ENCODE peak calls at places on chromosomes 11 and 22, in eight cellular contexts. One of them, this sample, is unnamed.

GRCh38 chr11:123083623-123084029 is 21.7 kb upstream of the HSPA8 start:
- DNase-seq in left cardiac atrium: peak
- DNase-seq in lower leg skin: peak
- DNase-seq in sigmoid colon: peak
- DNase-seq in mesendoderm: peak
- DNase-seq in effector memory CD8-positive, alpha-beta T cell: peak
- DNase-seq in activated T-cell treated with anti-CD3 and anti-CD28 coated beads, Interleukin-2, amount 50 U/mL, for 4 hours: peak
- DNase-seq in hepatocyte: peak
- DNase-seq in this sample: no peak

GRCh38 chr22:50675553-50676199 is 3.1 kb downstream of the SHANK3 start:
- DNase-seq in left cardiac atrium: no peak
- DNase-seq in lower leg skin: no peak
- DNase-seq in sigmoid colon: no peak
- DNase-seq in mesendoderm: no peak
- DNase-seq in effector memory CD8-positive, alpha-beta T cell: no peak
- DNase-seq in activated T-cell treated with anti-CD3 and anti-CD28 coated beads, Interleukin-2, amount 50 U/mL, for 4 hours: no peak
- DNase-seq in hepatocyte: no peak
- DNase-seq in this sample: no peak

GRCh38 chr22:50656122-50657070 is 16.2 kb upstream of the SHANK3 start:
- DNase-seq in left cardiac atrium: peak
- DNase-seq in lower leg skin: no peak
- DNase-seq in sigmoid colon: peak
- DNase-seq in mesendoderm: peak
- DNase-seq in effector memory CD8-positive, alpha-beta T cell: no peak
- DNase-seq in activated T-cell treated with anti-CD3 and anti-CD28 coated beads, Interleukin-2, amount 50 U/mL, for 4 hours: no peak
- DNase-seq in hepatocyte: no peak
- DNase-seq in this sample: no peak

GRCh38 chr11:37999171-37999570 is 1401.1 kb upstream of the RAG2 start:
- DNase-seq in left cardiac atrium: no peak
- DNase-seq in lower leg skin: no peak
- DNase-seq in sigmoid colon: no peak
- DNase-seq in mesendoderm: no peak
- DNase-seq in effector memory CD8-positive, alpha-beta T cell: no peak
- DNase-seq in activated T-cell treated with anti-CD3 and anti-CD28 coated beads, Interleukin-2, amount 50 U/mL, for 4 hours: no peak
- DNase-seq in hepatocyte: no peak
- DNase-seq in this sample: no peak

GRCh38 chr22:31089101-31090100 is 8.3 kb downstream of the SMTN start:
- DNase-seq in left cardiac atrium: no peak
- DNase-seq in lower leg skin: no peak
- DNase-seq in sigmoid colon: peak
- DNase-seq in mesendoderm: no peak
- DNase-seq in effector memory CD8-positive, alpha-beta T cell: no peak
- DNase-seq in activated T-cell treated with anti-CD3 and anti-CD28 coated beads, Interleukin-2, amount 50 U/mL, for 4 hours: peak
- DNase-seq in hepatocyte: peak
- DNase-seq in this sample: peak

GRCh38 chr11:10461276-10461790 is 6.3 kb downstream of the AMPD3 start:
- DNase-seq in left cardiac atrium: no peak
- DNase-seq in lower leg skin: peak
- DNase-seq in sigmoid colon: no peak
- DNase-seq in mesendoderm: no peak
- DNase-seq in effector memory CD8-positive, alpha-beta T cell: no peak
- DNase-seq in activated T-cell treated with anti-CD3 and anti-CD28 coated beads, Interleukin-2, amount 50 U/mL, for 4 hours: no peak
- DNase-seq in hepatocyte: no peak
- DNase-seq in this sample: no peak

GRCh38 chr11:19664896-19665548 is 47.6 kb upstream of the NAV2 start:
- DNase-seq in left cardiac atrium: peak
- DNase-seq in lower leg skin: no peak
- DNase-seq in sigmoid colon: no peak
- DNase-seq in mesendoderm: peak
- DNase-seq in effector memory CD8-positive, alpha-beta T cell: no peak
- DNase-seq in activated T-cell treated with anti-CD3 and anti-CD28 coated beads, Interleukin-2, amount 50 U/mL, for 4 hours: no peak
- DNase-seq in hepatocyte: no peak
- DNase-seq in this sample: no peak

GRCh38 chr11:119727523-119728081 is 1.4 kb downstream of the NECTIN1 start:
- DNase-seq in left cardiac atrium: no peak
- DNase-seq in lower leg skin: no peak
- DNase-seq in sigmoid colon: no peak
- DNase-seq in mesendoderm: peak
- DNase-seq in effector memory CD8-positive, alpha-beta T cell: no peak
- DNase-seq in activated T-cell treated with anti-CD3 and anti-CD28 coated beads, Interleukin-2, amount 50 U/mL, for 4 hours: peak
- DNase-seq in hepatocyte: peak
- DNase-seq in this sample: peak

GRCh38 chr22:20779014-20779812 is 5.3 kb downstream of the SERPIND1 start:
- DNase-seq in left cardiac atrium: no peak
- DNase-seq in lower leg skin: no peak
- DNase-seq in sigmoid colon: no peak
- DNase-seq in mesendoderm: no peak
- DNase-seq in effector memory CD8-positive, alpha-beta T cell: no peak
- DNase-seq in activated T-cell treated with anti-CD3 and anti-CD28 coated beads, Interleukin-2, amount 50 U/mL, for 4 hours: no peak
- DNase-seq in hepatocyte: no peak
- DNase-seq in this sample: no peak

GRCh38 chr11:27392715-27393114 is 29.7 kb upstream of the CCDC34 start:
- DNase-seq in left cardiac atrium: no peak
- DNase-seq in lower leg skin: no peak
- DNase-seq in sigmoid colon: no peak
- DNase-seq in mesendoderm: peak
- DNase-seq in effector memory CD8-positive, alpha-beta T cell: no peak
- DNase-seq in activated T-cell treated with anti-CD3 and anti-CD28 coated beads, Interleukin-2, amount 50 U/mL, for 4 hours: no peak
- DNase-seq in hepatocyte: peak
- DNase-seq in this sample: no peak

GRCh38 chr11:26951849-26952515 is 41.9 kb upstream of the FIBIN start:
- DNase-seq in left cardiac atrium: no peak
- DNase-seq in lower leg skin: no peak
- DNase-seq in sigmoid colon: peak
- DNase-seq in mesendoderm: no peak
- DNase-seq in effector memory CD8-positive, alpha-beta T cell: no peak
- DNase-seq in activated T-cell treated with anti-CD3 and anti-CD28 coated beads, Interleukin-2, amount 50 U/mL, for 4 hours: no peak
- DNase-seq in hepatocyte: no peak
- DNase-seq in this sample: no peak

GRCh38 chr11:67374571-67375276 is 1.3 kb upstream of the CLCF1 start:
- DNase-seq in left cardiac atrium: no peak
- DNase-seq in lower leg skin: no peak
- DNase-seq in sigmoid colon: no peak
- DNase-seq in mesendoderm: no peak
- DNase-seq in effector memory CD8-positive, alpha-beta T cell: no peak
- DNase-seq in activated T-cell treated with anti-CD3 and anti-CD28 coated beads, Interleukin-2, amount 50 U/mL, for 4 hours: no peak
- DNase-seq in hepatocyte: no peak
- DNase-seq in this sample: no peak

GRCh38 chr11:108985611-108986279 is 320.9 kb downstream of the DDX10 start:
- DNase-seq in left cardiac atrium: no peak
- DNase-seq in lower leg skin: no peak
- DNase-seq in sigmoid colon: no peak
- DNase-seq in mesendoderm: no peak
- DNase-seq in effector memory CD8-positive, alpha-beta T cell: no peak
- DNase-seq in activated T-cell treated with anti-CD3 and anti-CD28 coated beads, Interleukin-2, amount 50 U/mL, for 4 hours: no peak
- DNase-seq in hepatocyte: peak
- DNase-seq in this sample: no peak

GRCh38 chr11:526192-526591 is 9.2 kb downstream of the HRAS start:
- DNase-seq in left cardiac atrium: peak
- DNase-seq in lower leg skin: peak
- DNase-seq in sigmoid colon: no peak
- DNase-seq in mesendoderm: no peak
- DNase-seq in effector memory CD8-positive, alpha-beta T cell: no peak
- DNase-seq in activated T-cell treated with anti-CD3 and anti-CD28 coated beads, Interleukin-2, amount 50 U/mL, for 4 hours: no peak
- DNase-seq in hepatocyte: peak
- DNase-seq in this sample: no peak

GRCh38 chr11:17917556-17917955 is 95.3 kb downstream of the SERGEF start:
- DNase-seq in left cardiac atrium: no peak
- DNase-seq in lower leg skin: no peak
- DNase-seq in sigmoid colon: no peak
- DNase-seq in mesendoderm: no peak
- DNase-seq in effector memory CD8-positive, alpha-beta T cell: no peak
- DNase-seq in activated T-cell treated with anti-CD3 and anti-CD28 coated beads, Interleukin-2, amount 50 U/mL, for 4 hours: no peak
- DNase-seq in hepatocyte: no peak
- DNase-seq in this sample: no peak

GRCh38 chr22:45673482-45674175 is 2.0 kb downstream of the ATXN10 start:
- DNase-seq in left cardiac atrium: no peak
- DNase-seq in lower leg skin: no peak
- DNase-seq in sigmoid colon: no peak
- DNase-seq in mesendoderm: no peak
- DNase-seq in effector memory CD8-positive, alpha-beta T cell: no peak
- DNase-seq in activated T-cell treated with anti-CD3 and anti-CD28 coated beads, Interleukin-2, amount 50 U/mL, for 4 hours: no peak
- DNase-seq in hepatocyte: no peak
- DNase-seq in this sample: no peak

GRCh38 chr11:59186130-59186594 is 14.2 kb downstream of the DTX4 start:
- DNase-seq in left cardiac atrium: no peak
- DNase-seq in lower leg skin: no peak
- DNase-seq in sigmoid colon: no peak
- DNase-seq in mesendoderm: peak
- DNase-seq in effector memory CD8-positive, alpha-beta T cell: peak
- DNase-seq in activated T-cell treated with anti-CD3 and anti-CD28 coated beads, Interleukin-2, amount 50 U/mL, for 4 hours: peak
- DNase-seq in hepatocyte: peak
- DNase-seq in this sample: peak

GRCh38 chr11:12497431-12497830 is 120.1 kb downstream of the PARVA start:
- DNase-seq in left cardiac atrium: no peak
- DNase-seq in lower leg skin: no peak
- DNase-seq in sigmoid colon: no peak
- DNase-seq in mesendoderm: no peak
- DNase-seq in effector memory CD8-positive, alpha-beta T cell: no peak
- DNase-seq in activated T-cell treated with anti-CD3 and anti-CD28 coated beads, Interleukin-2, amount 50 U/mL, for 4 hours: no peak
- DNase-seq in hepatocyte: no peak
- DNase-seq in this sample: no peak

GRCh38 chr11:111555255-111555654 is 14.7 kb downstream of the LAYN start:
- DNase-seq in left cardiac atrium: no peak
- DNase-seq in lower leg skin: no peak
- DNase-seq in sigmoid colon: no peak
- DNase-seq in mesendoderm: no peak
- DNase-seq in effector memory CD8-positive, alpha-beta T cell: no peak
- DNase-seq in activated T-cell treated with anti-CD3 and anti-CD28 coated beads, Interleukin-2, amount 50 U/mL, for 4 hours: no peak
- DNase-seq in hepatocyte: no peak
- DNase-seq in this sample: no peak

GRCh38 chr22:19821523-19822300 is 33.0 kb downstream of the GNB1L start:
- DNase-seq in left cardiac atrium: no peak
- DNase-seq in lower leg skin: peak
- DNase-seq in sigmoid colon: peak
- DNase-seq in mesendoderm: no peak
- DNase-seq in effector memory CD8-positive, alpha-beta T cell: no peak
- DNase-seq in activated T-cell treated with anti-CD3 and anti-CD28 coated beads, Interleukin-2, amount 50 U/mL, for 4 hours: no peak
- DNase-seq in hepatocyte: peak
- DNase-seq in this sample: no peak

GRCh38 chr11:73234403-73235181 is 16.5 kb downstream of the P2RY2 start:
- DNase-seq in left cardiac atrium: no peak
- DNase-seq in lower leg skin: no peak
- DNase-seq in sigmoid colon: peak
- DNase-seq in mesendoderm: no peak
- DNase-seq in effector memory CD8-positive, alpha-beta T cell: no peak
- DNase-seq in activated T-cell treated with anti-CD3 and anti-CD28 coated beads, Interleukin-2, amount 50 U/mL, for 4 hours: no peak
- DNase-seq in hepatocyte: no peak
- DNase-seq in this sample: no peak

GRCh38 chr11:45022294-45023064 is 71.8 kb upstream of the TP53I11 start:
- DNase-seq in left cardiac atrium: no peak
- DNase-seq in lower leg skin: no peak
- DNase-seq in sigmoid colon: no peak
- DNase-seq in mesendoderm: peak
- DNase-seq in effector memory CD8-positive, alpha-beta T cell: no peak
- DNase-seq in activated T-cell treated with anti-CD3 and anti-CD28 coated beads, Interleukin-2, amount 50 U/mL, for 4 hours: no peak
- DNase-seq in hepatocyte: no peak
- DNase-seq in this sample: no peak

GRCh38 chr11:396948-397548 is 3.0 kb downstream of the PKP3 start:
- DNase-seq in left cardiac atrium: peak
- DNase-seq in lower leg skin: no peak
- DNase-seq in sigmoid colon: peak
- DNase-seq in mesendoderm: no peak
- DNase-seq in effector memory CD8-positive, alpha-beta T cell: peak
- DNase-seq in activated T-cell treated with anti-CD3 and anti-CD28 coated beads, Interleukin-2, amount 50 U/mL, for 4 hours: peak
- DNase-seq in hepatocyte: no peak
- DNase-seq in this sample: peak

GRCh38 chr11:294795-295194 is 4.5 kb downstream of the IFITM5 start:
- DNase-seq in left cardiac atrium: peak
- DNase-seq in lower leg skin: peak
- DNase-seq in sigmoid colon: peak
- DNase-seq in mesendoderm: no peak
- DNase-seq in effector memory CD8-positive, alpha-beta T cell: no peak
- DNase-seq in activated T-cell treated with anti-CD3 and anti-CD28 coated beads, Interleukin-2, amount 50 U/mL, for 4 hours: peak
- DNase-seq in hepatocyte: no peak
- DNase-seq in this sample: no peak

GRCh38 chr11:110728883-110729282 is 16.6 kb upstream of the ARHGAP20 start:
- DNase-seq in left cardiac atrium: no peak
- DNase-seq in lower leg skin: no peak
- DNase-seq in sigmoid colon: no peak
- DNase-seq in mesendoderm: no peak
- DNase-seq in effector memory CD8-positive, alpha-beta T cell: no peak
- DNase-seq in activated T-cell treated with anti-CD3 and anti-CD28 coated beads, Interleukin-2, amount 50 U/mL, for 4 hours: no peak
- DNase-seq in hepatocyte: no peak
- DNase-seq in this sample: no peak

GRCh38 chr22:24208012-24208749 is 26.9 kb downstream of the SUSD2 start:
- DNase-seq in left cardiac atrium: peak
- DNase-seq in lower leg skin: peak
- DNase-seq in sigmoid colon: peak
- DNase-seq in mesendoderm: no peak
- DNase-seq in effector memory CD8-positive, alpha-beta T cell: no peak
- DNase-seq in activated T-cell treated with anti-CD3 and anti-CD28 coated beads, Interleukin-2, amount 50 U/mL, for 4 hours: no peak
- DNase-seq in hepatocyte: peak
- DNase-seq in this sample: no peak

GRCh38 chr11:131816046-131816445 is 445.6 kb downstream of the NTM start:
- DNase-seq in left cardiac atrium: no peak
- DNase-seq in lower leg skin: no peak
- DNase-seq in sigmoid colon: no peak
- DNase-seq in mesendoderm: no peak
- DNase-seq in effector memory CD8-positive, alpha-beta T cell: no peak
- DNase-seq in activated T-cell treated with anti-CD3 and anti-CD28 coated beads, Interleukin-2, amount 50 U/mL, for 4 hours: no peak
- DNase-seq in hepatocyte: peak
- DNase-seq in this sample: no peak

GRCh38 chr11:117410861-117411725 is 83.4 kb downstream of the CEP164 start:
- DNase-seq in left cardiac atrium: no peak
- DNase-seq in lower leg skin: peak
- DNase-seq in sigmoid colon: peak
- DNase-seq in mesendoderm: peak
- DNase-seq in effector memory CD8-positive, alpha-beta T cell: no peak
- DNase-seq in activated T-cell treated with anti-CD3 and anti-CD28 coated beads, Interleukin-2, amount 50 U/mL, for 4 hours: no peak
- DNase-seq in hepatocyte: no peak
- DNase-seq in this sample: no peak

GRCh38 chr22:46652081-46652929 is 32.1 kb downstream of the GRAMD4 start:
- DNase-seq in left cardiac atrium: peak
- DNase-seq in lower leg skin: no peak
- DNase-seq in sigmoid colon: no peak
- DNase-seq in mesendoderm: no peak
- DNase-seq in effector memory CD8-positive, alpha-beta T cell: no peak
- DNase-seq in activated T-cell treated with anti-CD3 and anti-CD28 coated beads, Interleukin-2, amount 50 U/mL, for 4 hours: no peak
- DNase-seq in hepatocyte: peak
- DNase-seq in this sample: no peak

GRCh38 chr22:21025266-21025665 is 7.1 kb downstream of the SLC7A4 start:
- DNase-seq in left cardiac atrium: no peak
- DNase-seq in lower leg skin: no peak
- DNase-seq in sigmoid colon: no peak
- DNase-seq in mesendoderm: no peak
- DNase-seq in effector memory CD8-positive, alpha-beta T cell: no peak
- DNase-seq in activated T-cell treated with anti-CD3 and anti-CD28 coated beads, Interleukin-2, amount 50 U/mL, for 4 hours: no peak
- DNase-seq in hepatocyte: no peak
- DNase-seq in this sample: no peak

GRCh38 chr11:22192642-22193347 is at the start of gene ANO5:
- DNase-seq in left cardiac atrium: peak
- DNase-seq in lower leg skin: peak
- DNase-seq in sigmoid colon: peak
- DNase-seq in mesendoderm: peak
- DNase-seq in effector memory CD8-positive, alpha-beta T cell: no peak
- DNase-seq in activated T-cell treated with anti-CD3 and anti-CD28 coated beads, Interleukin-2, amount 50 U/mL, for 4 hours: no peak
- DNase-seq in hepatocyte: peak
- DNase-seq in this sample: peak

GRCh38 chr22:50376064-50376747 is 33.1 kb downstream of the PPP6R2 start:
- DNase-seq in left cardiac atrium: no peak
- DNase-seq in lower leg skin: no peak
- DNase-seq in sigmoid colon: no peak
- DNase-seq in mesendoderm: no peak
- DNase-seq in effector memory CD8-positive, alpha-beta T cell: no peak
- DNase-seq in activated T-cell treated with anti-CD3 and anti-CD28 coated beads, Interleukin-2, amount 50 U/mL, for 4 hours: no peak
- DNase-seq in hepatocyte: no peak
- DNase-seq in this sample: no peak

GRCh38 chr11:59872076-59872475 is 5.8 kb upstream of the TCN1 start:
- DNase-seq in left cardiac atrium: no peak
- DNase-seq in lower leg skin: no peak
- DNase-seq in sigmoid colon: no peak
- DNase-seq in mesendoderm: no peak
- DNase-seq in effector memory CD8-positive, alpha-beta T cell: no peak
- DNase-seq in activated T-cell treated with anti-CD3 and anti-CD28 coated beads, Interleukin-2, amount 50 U/mL, for 4 hours: no peak
- DNase-seq in hepatocyte: no peak
- DNase-seq in this sample: no peak

This sample was measured in immature natural killer cell.